ENCODE peak calls at places on chromosome 16, in seven cellular contexts. G, B, E, D, U, I and A are unnamed samples.

GRCh38 chr16:50814541-50814940 is 72.7 kb downstream of the CYLD start:
- DNase-seq in G (no peak), B (no peak), E (no peak), D (no peak), U (no peak), I (no peak), A (no peak)

GRCh38 chr16:28910046-28911031 is 14.7 kb downstream of the RABEP2 start:
- DNase-seq in G (no peak), B (no peak), E (no peak), D (no peak), U (no peak), I (no peak), A (no peak)

GRCh38 chr16:89343501-89344291 is 126.2 kb downstream of the ZNF778 start:
- DNase-seq in G (no peak), B (no peak), E (no peak), D (no peak), U (no peak), I (no peak), A (no peak)

GRCh38 chr16:66874079-66874775 is 6.1 kb upstream of the PDP2 start:
- DNase-seq in G (no peak), B (no peak), E (no peak), D (peak; percentile 64), U (no peak), I (no peak), A (no peak)

GRCh38 chr16:6160303-6160702 is 1062.7 kb upstream of the EEF2KMT start:
- DNase-seq in G (no peak), B (no peak), E (no peak), D (no peak), U (no peak), I (no peak), A (no peak)

GRCh38 chr16:82995927-82996441 is 369.2 kb downstream of the CDH13 start:
- DNase-seq in G (no peak), B (peak; percentile 32), E (no peak), D (peak; percentile 92), U (no peak), I (no peak), A (no peak)

GRCh38 chr16:70730016-70730415 is 44.2 kb upstream of the MTSS2 start:
- DNase-seq in G (no peak), B (no peak), E (no peak), D (no peak), U (no peak), I (no peak), A (no peak)

GRCh38 chr16:75377971-75378386 is 55.3 kb downstream of the CFDP1 start:
- DNase-seq in G (peak; percentile 27), B (peak; percentile 63), E (no peak), D (peak; percentile 91), U (no peak), I (no peak), A (no peak)

GRCh38 chr16:81214745-81215166 is 23.7 kb upstream of the BCO1 start:
- DNase-seq in G (no peak), B (no peak), E (no peak), D (peak; percentile 13), U (no peak), I (no peak), A (no peak)

GRCh38 chr16:81634380-81635121 is 144.5 kb upstream of the PLCG2 start:
- DNase-seq in G (no peak), B (no peak), E (no peak), D (peak; percentile 34), U (no peak), I (no peak), A (no peak)

GRCh38 chr16:57536306-57537193 is at the start of gene CCDC102A:
- DNase-seq in G (peak; percentile 40), B (no peak), E (peak; percentile 49), D (peak; percentile 26), U (no peak), I (no peak), A (peak; percentile 72)

GRCh38 chr16:77297996-77298637 is 98.9 kb downstream of the SYCE1L start:
- DNase-seq in G (no peak), B (no peak), E (no peak), D (no peak), U (no peak), I (no peak), A (no peak)

GRCh38 chr16:77213542-77214108 is 14.4 kb downstream of the SYCE1L start:
- DNase-seq in G (peak; percentile 20), B (peak; percentile 37), E (no peak), D (peak; percentile 83), U (no peak), I (no peak), A (no peak)

GRCh38 chr16:88804552-88805339 is 1.2 kb downstream of the CDT1 start:
- DNase-seq in G (peak; percentile 45), B (no peak), E (no peak), D (no peak), U (no peak), I (no peak), A (no peak)

GRCh38 chr16:30027588-30028437 is 3.3 kb downstream of the TLCD3B start:
- DNase-seq in G (no peak), B (no peak), E (no peak), D (no peak), U (no peak), I (no peak), A (no peak)

GRCh38 chr16:87350681-87351319 is 32.8 kb downstream of the FBXO31 start:
- DNase-seq in G (no peak), B (no peak), E (no peak), D (peak; percentile 45), U (peak; percentile 64), I (no peak), A (no peak)

GRCh38 chr16:87353613-87354012 is 30.0 kb downstream of the FBXO31 start:
- DNase-seq in G (no peak), B (no peak), E (no peak), D (no peak), U (no peak), I (no peak), A (no peak)

GRCh38 chr16:87350031-87350430 is 32.8 kb upstream of the C16orf95 start:
- DNase-seq in G (no peak), B (no peak), E (no peak), D (no peak), U (no peak), I (no peak), A (no peak)

GRCh38 chr16:87352818-87353217 is 30.8 kb downstream of the FBXO31 start:
- DNase-seq in G (no peak), B (no peak), E (no peak), D (no peak), U (no peak), I (no peak), A (no peak)

DNA sequence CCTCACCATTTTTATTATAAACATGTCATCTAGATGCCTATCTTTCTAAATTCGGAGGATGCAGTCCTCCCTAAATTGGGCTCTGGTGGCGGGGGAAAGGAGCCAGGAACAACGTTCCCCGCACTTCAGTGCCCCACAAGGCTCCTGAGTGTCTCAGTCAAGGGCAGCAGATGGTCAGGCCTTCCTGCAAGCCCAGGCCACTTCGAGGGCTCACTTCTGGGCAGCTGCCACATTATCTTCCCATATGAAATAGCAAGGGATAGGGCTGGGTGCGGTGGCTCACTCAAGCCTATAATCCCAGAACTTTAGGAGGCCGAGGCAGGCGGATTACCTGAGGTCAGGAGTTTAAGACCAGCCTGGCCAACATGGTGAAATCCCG is 32.3 kb downstream of the FBXO31 start:
- DNase-seq in G (no peak), B (no peak), E (no peak), D (no peak), U (no peak), I (no peak), A (no peak)
- H3K27ac ChIP-seq in G (no peak overlapping the region), B (no peak overlapping the region), E (no peak overlapping the region), D (peak overlapping the region; percentile 56), U (peak overlapping the region; percentile 73), I (no peak overlapping the region), A (no peak overlapping the region)

GRCh38 chr16:87712184-87712822 is 53.5 kb downstream of the KLHDC4 start:
- DNase-seq in G (no peak), B (no peak), E (no peak), D (no peak), U (no peak), I (no peak), A (no peak)
- H3K27ac ChIP-seq in G (no peak overlapping the region), B (no peak overlapping the region), E (no peak overlapping the region), D (no peak overlapping the region), U (no peak overlapping the region), I (peak overlapping the region; percentile 16), A (no peak overlapping the region)

GRCh38 chr16:85698459-85699223 is 9.9 kb upstream of the GINS2 start:
- DNase-seq in G (no peak), B (no peak), E (no peak), D (no peak), U (no peak), I (no peak), A (no peak)

GRCh38 chr16:85697441-85697840 is 8.7 kb upstream of the GINS2 start:
- DNase-seq in G (no peak), B (no peak), E (no peak), D (no peak), U (no peak), I (no peak), A (no peak)

GRCh38 chr16:85699224-85699558 is 10.4 kb upstream of the GINS2 start:
- DNase-seq in G (no peak), B (no peak), E (no peak), D (no peak), U (no peak), I (no peak), A (no peak)

GRCh38 chr16:85696761-85697160 is 8.0 kb upstream of the GINS2 start:
- DNase-seq in G (no peak), B (no peak), E (no peak), D (no peak), U (no peak), I (no peak), A (no peak)

GRCh38 chr16:85699628-85700027 is 10.9 kb upstream of the GINS2 start:
- DNase-seq in G (peak; percentile 62), B (no peak), E (no peak), D (peak; percentile 18), U (no peak), I (no peak), A (no peak)
- H3K27ac ChIP-seq in G (no peak overlapping the region), B (no peak overlapping the region), E (no peak overlapping the region), D (no peak overlapping the region), U (no peak overlapping the region), I (no peak overlapping the region), A (no peak overlapping the region)

DNA sequence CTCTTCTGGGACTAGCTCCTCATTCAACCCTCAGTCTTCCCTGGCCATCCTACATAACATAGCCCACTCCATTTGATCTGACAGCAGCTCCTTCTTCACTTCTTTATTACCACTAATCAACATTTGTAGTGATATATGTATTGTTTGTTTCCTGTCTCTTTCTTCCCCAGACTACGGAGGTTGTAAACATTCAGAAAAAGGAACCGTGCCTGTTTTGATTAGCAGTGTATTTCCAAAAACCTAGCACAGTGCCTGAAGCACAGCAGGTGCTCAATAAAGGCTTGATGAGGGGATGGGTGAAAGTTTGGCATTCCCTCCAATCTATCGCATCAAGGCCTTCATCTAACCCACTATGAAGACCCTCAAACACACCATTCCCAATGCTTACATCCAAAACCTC is 150.8 kb downstream of the XYLT1 start:
- DNase-seq in G (no peak), B (no peak), E (no peak), D (no peak), U (no peak), I (no peak), A (no peak)
- H3K27ac ChIP-seq in G (no peak overlapping the region), B (no peak overlapping the region), E (no peak overlapping the region), D (no peak overlapping the region), U (no peak overlapping the region), I (no peak overlapping the region), A (no peak overlapping the region)

GRCh38 chr16:11658896-11659708 is 9.2 kb upstream of the SNN start:
- DNase-seq in G (no peak), B (no peak), E (no peak), D (peak; percentile 30), U (no peak), I (no peak), A (no peak)
- H3K27ac ChIP-seq in G (no peak overlapping the region), B (no peak overlapping the region), E (no peak overlapping the region), D (no peak overlapping the region), U (peak overlapping the region; percentile 42), I (no peak overlapping the region), A (no peak overlapping the region)